ENCODE peak calls at places on chromosome 14, in nine cellular contexts. T, H, X, C, V, A, J, B and F are unnamed samples.

GRCh38 chr14:88326352-88327103 is 3.5 kb upstream of the KCNK10 start:
- DNase-seq in H (no peak), C (no peak), X (no peak), B (no peak), J (no peak), A (no peak), V (no peak), T (no peak), F (no peak)

GRCh38 chr14:74785056-74785613 is 22.0 kb downstream of the YLPM1 start:
- DNase-seq in T (no peak), J (no peak), B (no peak), H (no peak), A (no peak), V (no peak), C (no peak), X (no peak), F (no peak)

GRCh38 chr14:22039938-22040780 is 366.5 kb upstream of the OR4E1 start:
- DNase-seq in H (no peak), T (no peak), B (no peak), X (no peak), J (no peak), A (peak; percentile 22), V (no peak), C (peak; percentile 2), F (no peak)

GRCh38 chr14:72863216-72864006 is 30.5 kb downstream of the DPF3 start:
- DNase-seq in T (no peak), J (no peak), C (no peak), H (no peak), X (no peak), B (no peak), A (no peak), V (no peak), F (no peak)

GRCh38 chr14:105665247-105665950 is 139.0 kb downstream of the TMEM121 start:
- DNase-seq in C (no peak), V (peak; percentile 44), A (no peak), J (no peak), X (no peak), H (no peak), B (no peak), T (no peak), F (no peak)

GRCh38 chr14:54568821-54569591 is 2.1 kb downstream of the SAMD4A start:
- DNase-seq in X (no peak), T (no peak), A (no peak), B (no peak), J (peak; percentile 12), V (no peak), H (peak; percentile 46), C (peak; percentile 39), F (peak; percentile 32)

GRCh38 chr14:94332587-94332986 is 9.5 kb upstream of the SERPINA6 start:
- DNase-seq in H (no peak), V (no peak), J (no peak), C (no peak), B (no peak), A (no peak), X (no peak), T (no peak), F (no peak)

GRCh38 chr14:104031384-104031783 is 54.1 kb upstream of the ASPG start:
- DNase-seq in V (no peak), B (no peak), J (no peak), C (no peak), X (no peak), T (no peak), H (no peak), A (no peak), F (no peak)

GRCh38 chr14:101286271-101287018 is 274.9 kb upstream of the DIO3 start:
- DNase-seq in T (no peak), J (peak; percentile 37), V (no peak), X (no peak), C (no peak), B (no peak), H (no peak), A (no peak), F (no peak)

GRCh38 chr14:74015178-74015577 is 3.9 kb downstream of the ENTPD5 start:
- DNase-seq in H (no peak), V (no peak), A (no peak), B (no peak), X (no peak), J (no peak), C (no peak), T (no peak), F (no peak)

GRCh38 chr14:33569844-33570716 is 380.8 kb downstream of the EGLN3 start:
- DNase-seq in A (no peak), V (no peak), H (no peak), C (peak; percentile 18), X (no peak), J (no peak), B (no peak), T (no peak), F (peak; percentile 53)

GRCh38 chr14:56125772-56126411 is 7.7 kb downstream of the PELI2 start:
- DNase-seq in A (no peak), X (no peak), B (no peak), T (no peak), C (no peak), H (no peak), J (no peak), V (no peak), F (no peak)

GRCh38 chr14:100092832-100093231 is 27.6 kb downstream of the EVL start:
- DNase-seq in A (no peak), J (no peak), X (no peak), T (no peak), C (no peak), V (no peak), H (no peak), B (no peak), F (no peak)